ENCODE peak calls at places on chromosomes 7 and 10, in six cellular contexts. V is tibial nerve, H is HEK293T, K is GM10248, G is left kidney, X is stromal cell of bone marrow. C is an unnamed sample.

GRCh38 chr7:121519548-121520521 is 123.7 kb upstream of the FAM3C start:
- DNase-seq in X (peak), G (no peak), K (no peak), H (no peak), V (no peak), C (no peak)

GRCh38 chr7:42736931-42737330 is 174.9 kb downstream of the C7orf25 start:
- DNase-seq in K (no peak), V (no peak), G (peak), H (peak), X (no peak), C (no peak)

GRCh38 chr10:101066890-101067355 is 5.1 kb downstream of the KAZALD1 start:
- DNase-seq in V (no peak), H (peak), X (no peak), G (no peak), K (no peak), C (peak)

GRCh38 chr10:44954962-44955361 is 4.6 kb upstream of the RASSF4 start:
- DNase-seq in H (no peak), K (no peak), X (no peak), G (no peak), V (no peak), C (no peak)

GRCh38 chr7:485188-486081 is 34.2 kb downstream of the PDGFA start:
- DNase-seq in H (no peak), G (no peak), V (no peak), X (no peak), K (no peak), C (no peak)

GRCh38 chr7:85522070-85522469 is 335.2 kb upstream of the SEMA3D start:
- DNase-seq in V (no peak), G (no peak), K (no peak), H (no peak), X (no peak), C (no peak)

GRCh38 chr7:87570178-87570577 is 30.5 kb downstream of the ABCB1 start:
- DNase-seq in K (no peak), G (no peak), V (no peak), H (no peak), X (no peak), C (no peak)

GRCh38 chr10:75062191-75062849 is 49.1 kb upstream of the SAMD8 start:
- DNase-seq in K (no peak), V (no peak), H (no peak), G (peak), X (peak), C (no peak)

GRCh38 chr10:99534939-99535763 is 2.4 kb downstream of the NKX2-3 start:
- DNase-seq in V (no peak), G (peak), K (peak), H (no peak), X (no peak), C (peak)

GRCh38 chr7:141158562-141158961 is 84.7 kb downstream of the TMEM178B start:
- DNase-seq in V (peak), H (no peak), X (peak), K (no peak), G (no peak), C (no peak)

GRCh38 chr7:1698951-1699350 is 28.9 kb downstream of the ELFN1 start:
- DNase-seq in G (no peak), K (no peak), H (no peak), V (no peak), X (no peak), C (no peak)

GRCh38 chr7:83259064-83259463 is 96.4 kb upstream of the PCLO start:
- DNase-seq in V (no peak), K (no peak), G (no peak), X (no peak), H (no peak), C (no peak)

GRCh38 chr7:45680776-45681175 is 106.6 kb downstream of the ADCY1 start:
- DNase-seq in V (no peak), G (no peak), X (no peak), K (no peak), H (no peak), C (no peak)

GRCh38 chr7:21318190-21318915 is 109.5 kb upstream of the SP4 start:
- DNase-seq in X (no peak), G (peak), K (no peak), V (no peak), H (no peak), C (no peak)

GRCh38 chr10:132111121-132111731 is 45.5 kb downstream of the JAKMIP3 start:
- DNase-seq in G (no peak), H (no peak), X (no peak), V (no peak), K (no peak), C (no peak)

GRCh38 chr7:74654811-74655210 is 2.7 kb upstream of the GTF2I start:
- DNase-seq in V (no peak), X (no peak), G (no peak), K (no peak), H (no peak), C (no peak)